ENCODE peak calls at places on chromosome 22, in eight cellular contexts. One of them, this sample, is unnamed.

GRCh38 chr22:25362215-25362882 is 142.9 kb downstream of the CRYBB2 start:
- DNase-seq in stomach: peak; percentile 71
- DNase-seq in ovary: peak; percentile 73
- DNase-seq in GM12892: peak; percentile 87
- DNase-seq in IMR-90: peak; percentile 38
- DNase-seq in Peyer's patch: peak; percentile 69
- DNase-seq in uterus: peak; percentile 33
- DNase-seq in adrenal gland: peak; percentile 75
- DNase-seq in this sample: peak; percentile 36

GRCh38 chr22:21657361-21658118 is 8.3 kb upstream of the PPIL2 start:
- DNase-seq in stomach: peak; percentile 86
- DNase-seq in ovary: no peak
- DNase-seq in GM12892: peak; percentile 99
- DNase-seq in IMR-90: peak; percentile 8
- DNase-seq in Peyer's patch: peak; percentile 87
- DNase-seq in uterus: no peak
- DNase-seq in adrenal gland: peak; percentile 66
- DNase-seq in this sample: peak; percentile 82

GRCh38 chr22:29946220-29946619 is 63.2 kb downstream of the MTMR3 start:
- DNase-seq in stomach: no peak
- DNase-seq in ovary: no peak
- DNase-seq in GM12892: no peak
- DNase-seq in IMR-90: no peak
- DNase-seq in Peyer's patch: no peak
- DNase-seq in uterus: no peak
- DNase-seq in adrenal gland: no peak
- DNase-seq in this sample: peak; percentile 10

GRCh38 chr22:34696557-34696956 is 369.4 kb upstream of the ISX start:
- DNase-seq in stomach: no peak
- DNase-seq in ovary: no peak
- DNase-seq in GM12892: no peak
- DNase-seq in IMR-90: no peak
- DNase-seq in Peyer's patch: no peak
- DNase-seq in uterus: no peak
- DNase-seq in adrenal gland: no peak
- DNase-seq in this sample: no peak

GRCh38 chr22:40534379-40535188 is 101.9 kb downstream of the MRTFA start:
- DNase-seq in stomach: no peak
- DNase-seq in ovary: no peak
- DNase-seq in GM12892: no peak
- DNase-seq in IMR-90: peak; percentile 71
- DNase-seq in Peyer's patch: no peak
- DNase-seq in uterus: no peak
- DNase-seq in adrenal gland: no peak
- DNase-seq in this sample: peak; percentile 20

GRCh38 chr22:26585104-26585790 is 4.7 kb downstream of the TPST2 start:
- DNase-seq in stomach: peak; percentile 45
- DNase-seq in ovary: peak; percentile 62
- DNase-seq in GM12892: no peak
- DNase-seq in IMR-90: peak; percentile 79
- DNase-seq in Peyer's patch: no peak
- DNase-seq in uterus: peak; percentile 32
- DNase-seq in adrenal gland: peak; percentile 93
- DNase-seq in this sample: peak; percentile 94

GRCh38 chr22:44147821-44148574 is 32.7 kb upstream of the PARVG start:
- DNase-seq in stomach: no peak
- DNase-seq in ovary: no peak
- DNase-seq in GM12892: no peak
- DNase-seq in IMR-90: peak; percentile 36
- DNase-seq in Peyer's patch: no peak
- DNase-seq in uterus: no peak
- DNase-seq in adrenal gland: no peak
- DNase-seq in this sample: no peak

GRCh38 chr22:30310881-30311771 is 15.6 kb downstream of the TBC1D10A start:
- DNase-seq in stomach: peak; percentile 92
- DNase-seq in ovary: peak; percentile 90
- DNase-seq in GM12892: no peak
- DNase-seq in IMR-90: peak; percentile 61
- DNase-seq in Peyer's patch: no peak
- DNase-seq in uterus: peak; percentile 86
- DNase-seq in adrenal gland: peak; percentile 91
- DNase-seq in this sample: no peak

GRCh38 chr22:35218079-35218478 is 39.2 kb upstream of the HMGXB4 start:
- DNase-seq in stomach: no peak
- DNase-seq in ovary: no peak
- DNase-seq in GM12892: no peak
- DNase-seq in IMR-90: peak; percentile 8
- DNase-seq in Peyer's patch: no peak
- DNase-seq in uterus: no peak
- DNase-seq in adrenal gland: no peak
- DNase-seq in this sample: peak; percentile 5

GRCh38 chr22:35140879-35141745 is 75.2 kb downstream of the ISX start:
- DNase-seq in stomach: no peak
- DNase-seq in ovary: no peak
- DNase-seq in GM12892: no peak
- DNase-seq in IMR-90: no peak
- DNase-seq in Peyer's patch: no peak
- DNase-seq in uterus: no peak
- DNase-seq in adrenal gland: no peak
- DNase-seq in this sample: peak; percentile 9

GRCh38 chr22:32079110-32080089 is 36.3 kb downstream of the SLC5A1 start:
- DNase-seq in stomach: peak; percentile 35
- DNase-seq in ovary: no peak
- DNase-seq in GM12892: no peak
- DNase-seq in IMR-90: peak; percentile 68
- DNase-seq in Peyer's patch: no peak
- DNase-seq in uterus: no peak
- DNase-seq in adrenal gland: peak; percentile 67
- DNase-seq in this sample: no peak

DNA sequence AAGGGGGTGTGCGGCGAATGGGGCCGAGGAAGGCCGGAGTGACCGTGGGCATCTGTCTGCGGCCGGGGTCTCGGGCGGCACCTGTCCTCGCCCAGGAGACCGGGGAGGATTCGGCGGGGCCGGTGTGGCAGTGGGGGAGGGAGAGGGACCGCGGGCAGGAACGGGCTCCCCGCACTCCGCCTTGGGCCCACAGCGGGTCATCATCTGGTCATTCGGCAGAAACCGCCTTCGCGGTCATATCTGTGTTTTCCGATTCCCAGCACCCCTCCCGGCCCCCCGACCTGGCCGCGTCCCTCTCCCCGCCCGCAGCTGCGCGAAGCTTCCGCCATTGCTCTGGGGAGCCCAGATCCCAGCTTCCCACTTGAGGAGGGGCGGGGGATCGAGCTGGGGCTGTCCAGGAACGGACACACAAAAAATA is 824 bp upstream of the CBX6 start:
- DNase-seq in stomach: peak; percentile 51
- DNase-seq in ovary: peak; percentile 84
- DNase-seq in GM12892: no peak
- DNase-seq in IMR-90: peak; percentile 32
- DNase-seq in Peyer's patch: peak; percentile 47
- DNase-seq in uterus: peak; percentile 74
- DNase-seq in adrenal gland: peak; percentile 68
- DNase-seq in this sample: peak; percentile 77
- TF ChIP-seq POLR2A in stomach: no peak
- TF ChIP-seq POLR2A in ovary: peak; percentile 45
- TF ChIP-seq POLR2A in GM12892: no peak
- TF ChIP-seq POLR2A in IMR-90: no peak
- TF ChIP-seq POLR2A in Peyer's patch: no peak
- TF ChIP-seq POLR2A in uterus: peak; percentile 24
- TF ChIP-seq POLR2A in adrenal gland: peak; percentile 71
- TF ChIP-seq POLR2A in this sample: no peak

DNA sequence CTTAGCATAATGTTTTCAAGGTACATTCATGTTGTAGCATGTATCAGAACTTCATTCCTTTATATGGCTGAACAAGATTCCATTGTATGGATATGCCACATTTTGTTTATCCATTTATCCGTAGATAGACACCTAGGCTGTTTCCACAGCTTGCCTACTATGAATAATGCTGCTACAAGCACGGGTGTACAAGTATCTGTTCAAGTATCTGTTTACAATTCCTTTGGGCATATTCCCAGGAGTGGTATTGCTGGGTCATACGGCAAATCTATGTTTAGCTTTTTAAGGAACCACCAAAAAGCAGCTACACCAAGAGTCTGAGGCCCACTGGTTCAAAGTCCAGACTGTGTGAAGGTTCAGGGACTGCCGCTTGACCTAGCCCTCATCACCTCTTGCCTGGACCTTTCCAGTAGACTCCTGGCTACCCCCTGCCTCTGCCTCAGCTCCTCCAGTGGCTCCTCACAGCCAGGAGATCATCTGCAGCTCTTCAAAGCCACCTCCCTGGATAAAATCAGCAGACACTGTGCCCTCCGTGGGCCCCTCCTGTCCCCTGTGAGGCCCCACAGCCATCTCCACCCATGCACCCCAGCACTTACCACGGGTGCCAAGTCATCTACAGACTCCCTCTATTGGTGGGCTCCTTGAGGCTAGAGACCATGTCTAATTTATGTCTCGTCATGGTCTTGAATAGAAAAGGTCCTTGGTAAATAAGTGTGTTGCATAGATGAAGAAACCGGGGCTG is 160.3 kb downstream of the MN1 start:
- DNase-seq in stomach: no peak
- DNase-seq in ovary: no peak
- DNase-seq in GM12892: no peak
- DNase-seq in IMR-90: peak; percentile 29
- DNase-seq in Peyer's patch: no peak
- DNase-seq in uterus: no peak
- DNase-seq in adrenal gland: no peak
- DNase-seq in this sample: peak; percentile 82
- TF ChIP-seq POLR2A in stomach: no peak
- TF ChIP-seq POLR2A in ovary: no peak
- TF ChIP-seq POLR2A in GM12892: no peak
- TF ChIP-seq POLR2A in IMR-90: no peak
- TF ChIP-seq POLR2A in Peyer's patch: no peak
- TF ChIP-seq POLR2A in uterus: no peak
- TF ChIP-seq POLR2A in adrenal gland: no peak
- TF ChIP-seq POLR2A in this sample: no peak

GRCh38 chr22:46592390-46592872 is 27.8 kb upstream of the GRAMD4 start:
- DNase-seq in stomach: no peak
- DNase-seq in ovary: no peak
- DNase-seq in GM12892: peak; percentile 74
- DNase-seq in IMR-90: peak; percentile 71
- DNase-seq in Peyer's patch: peak; percentile 80
- DNase-seq in uterus: no peak
- DNase-seq in adrenal gland: peak; percentile 73
- DNase-seq in this sample: peak; percentile 36
- TF ChIP-seq POLR2A in stomach: no peak
- TF ChIP-seq POLR2A in ovary: no peak
- TF ChIP-seq POLR2A in GM12892: no peak
- TF ChIP-seq POLR2A in IMR-90: no peak
- TF ChIP-seq POLR2A in Peyer's patch: no peak
- TF ChIP-seq POLR2A in uterus: no peak
- TF ChIP-seq POLR2A in adrenal gland: no peak
- TF ChIP-seq POLR2A in this sample: peak; percentile 28

DNA sequence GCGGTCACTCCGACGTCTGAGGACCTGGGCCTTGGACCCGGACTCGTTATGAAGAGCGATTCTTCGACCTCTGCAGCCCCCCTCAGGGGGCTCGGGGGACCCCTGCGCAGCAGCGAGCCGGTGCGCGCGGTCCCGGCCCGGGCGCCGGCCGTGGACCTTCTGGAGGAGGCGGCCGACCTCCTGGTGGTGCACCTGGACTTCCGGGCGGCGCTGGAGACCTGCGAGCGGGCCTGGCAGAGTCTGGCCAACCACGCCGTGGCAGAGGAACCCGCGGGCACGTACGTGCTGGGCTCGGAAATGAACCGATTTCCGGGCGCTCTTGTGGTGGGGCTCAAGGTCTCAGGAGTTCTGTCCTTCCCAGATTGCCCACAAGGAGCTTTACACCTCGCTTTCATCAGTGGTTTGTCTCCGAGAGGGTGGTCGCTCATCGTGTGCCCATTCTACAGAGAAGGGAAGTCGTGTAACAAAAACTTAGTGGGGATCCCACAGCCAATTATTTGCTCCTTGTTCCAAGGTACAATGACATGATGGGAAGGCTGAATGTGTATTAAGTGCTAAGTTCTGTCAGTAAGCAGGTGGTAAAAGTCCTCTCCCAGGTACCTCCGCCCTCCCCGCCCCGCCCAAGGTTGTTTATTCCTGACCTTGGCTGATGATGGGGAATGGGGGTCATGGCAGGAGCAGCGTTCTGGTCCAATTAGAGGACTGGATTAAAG is 695 bp downstream of the PEX26 start:
- DNase-seq in stomach: peak; percentile 60
- DNase-seq in ovary: peak; percentile 40
- DNase-seq in GM12892: no peak
- DNase-seq in IMR-90: peak; percentile 19
- DNase-seq in Peyer's patch: peak; percentile 39
- DNase-seq in uterus: no peak
- DNase-seq in adrenal gland: peak; percentile 60
- DNase-seq in this sample: peak; percentile 43
- TF ChIP-seq POLR2A in stomach: no peak
- TF ChIP-seq POLR2A in ovary: no peak
- TF ChIP-seq POLR2A in GM12892: no peak
- TF ChIP-seq POLR2A in IMR-90: no peak
- TF ChIP-seq POLR2A in Peyer's patch: peak; percentile 60
- TF ChIP-seq POLR2A in uterus: no peak
- TF ChIP-seq POLR2A in adrenal gland: no peak
- TF ChIP-seq POLR2A in this sample: no peak

DNA sequence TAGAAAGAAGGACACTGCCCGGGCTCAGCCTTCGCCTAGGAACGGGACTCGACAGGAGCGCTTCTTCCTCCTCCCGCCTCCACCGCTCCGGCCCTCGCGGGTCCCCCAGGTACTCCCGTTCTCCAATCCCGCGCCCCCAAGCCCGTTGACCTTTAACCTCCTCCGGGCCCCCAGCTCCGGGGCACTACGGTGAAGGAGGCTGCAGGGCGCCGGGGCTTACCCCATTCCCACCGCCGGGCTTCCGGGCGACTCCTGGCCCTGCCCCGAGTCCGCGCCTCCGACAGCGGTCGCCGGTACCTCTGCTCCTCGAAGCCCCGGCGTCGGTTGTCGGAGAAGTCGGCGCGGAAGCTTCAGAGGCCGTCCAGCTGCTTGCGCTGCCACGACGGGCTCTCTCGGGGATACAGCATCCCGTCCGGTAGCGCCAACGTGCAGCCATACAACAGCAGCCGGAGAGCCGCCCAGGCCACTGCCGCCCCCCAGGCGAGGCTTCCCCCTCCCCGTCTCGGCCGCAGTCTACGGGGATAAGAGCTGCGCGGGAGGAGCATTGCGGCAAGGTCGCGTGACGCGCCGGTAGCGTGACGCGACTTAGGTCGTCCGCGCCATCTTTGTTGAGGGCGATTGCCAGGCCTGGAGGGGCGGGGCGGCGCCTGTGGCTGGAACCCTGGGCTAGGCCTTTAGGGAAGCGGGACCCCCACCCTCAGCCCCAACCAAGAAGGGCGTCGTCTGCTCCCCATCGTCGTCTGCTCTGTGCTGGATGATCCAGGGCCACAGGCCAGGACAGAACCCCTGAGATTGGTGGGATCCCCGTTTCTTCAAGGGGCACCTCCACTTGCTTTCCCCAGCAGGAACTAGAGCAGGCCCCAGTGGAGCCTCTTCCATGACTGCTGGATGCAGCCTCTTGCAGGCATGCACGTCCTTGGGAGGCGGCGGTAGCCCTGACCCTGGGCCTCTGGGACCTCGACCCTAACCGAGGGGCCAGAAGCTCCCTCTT is 26.3 kb downstream of the RGL4 start:
- DNase-seq in stomach: peak; percentile 87
- DNase-seq in ovary: peak; percentile 91
- DNase-seq in GM12892: peak; percentile 99
- DNase-seq in IMR-90: peak; percentile 85
- DNase-seq in Peyer's patch: peak; percentile 85
- DNase-seq in uterus: peak; percentile 78
- DNase-seq in adrenal gland: peak; percentile 88
- DNase-seq in this sample: peak; percentile 93
- TF ChIP-seq POLR2A in stomach: no peak
- TF ChIP-seq POLR2A in ovary: peak; percentile 68
- TF ChIP-seq POLR2A in GM12892: peak; percentile 94
- TF ChIP-seq POLR2A in IMR-90: peak; percentile 62
- TF ChIP-seq POLR2A in Peyer's patch: peak; percentile 90
- TF ChIP-seq POLR2A in uterus: peak; percentile 78
- TF ChIP-seq POLR2A in adrenal gland: peak; percentile 92
- TF ChIP-seq POLR2A in this sample: peak; percentile 84